ENCODE peak calls at places on chromosomes 12 and 14, in nine cellular contexts. D is adipocyte, P is neural progenitor cell, E is PC-3, Y is mammary epithelial cell, F is HCT116, L is MM.1S, S is IMR-90, B is endodermal cell. O is an unnamed sample. For H3K36me3, the result is how much of the 10 kb centered on the place peaks cover.

GRCh38 chr12:57152408-57153038 is 5.1 kb upstream of the LRP1-AS start:
- DNase-seq in S (peak), L (no peak), D (peak), P (no peak), F (no peak), Y (no peak), E (no peak), B (no peak), O (no peak)

GRCh38 chr12:120759591-120760348 is 34.1 kb downstream of the ACADS start:
- DNase-seq in B (no peak), E (no peak), Y (no peak), F (no peak), L (no peak), S (no peak), D (no peak), P (no peak), O (no peak)

GRCh38 chr12:56267443-56268071 is 815 bp downstream of the COQ10A start:
- DNase-seq in Y (no peak), E (no peak), S (no peak), P (peak), B (no peak), L (no peak), D (no peak), F (no peak), O (no peak)

GRCh38 chr12:119486599-119487154 is 106.9 kb upstream of the TMEM233 start:
- DNase-seq in B (peak), S (no peak), E (no peak), F (no peak), P (peak), L (no peak), Y (no peak), D (no peak), O (peak)

GRCh38 chr12:112386726-112387125 is 4.5 kb upstream of the HECTD4 start:
- DNase-seq in B (peak), L (no peak), P (no peak), F (no peak), D (peak), Y (no peak), S (peak), E (no peak), O (no peak)

GRCh38 chr12:49476091-49476490 is 62.7 kb upstream of the KCNH3 start:
- DNase-seq in S (no peak), D (no peak), B (peak), L (no peak), P (no peak), F (no peak), E (no peak), Y (no peak), O (no peak)

GRCh38 chr12:51482808-51483532 is 58.3 kb downstream of the SLC4A8 start:
- DNase-seq in Y (no peak), B (no peak), E (no peak), P (no peak), S (no peak), L (peak), F (no peak), D (peak), O (no peak)

GRCh38 chr12:116406529-116406928 is 129.0 kb upstream of the MED13L start:
- DNase-seq in P (no peak), E (peak), S (peak), L (no peak), Y (peak), D (peak), F (peak), B (peak), O (no peak)

GRCh38 chr12:120230326-120230973 is 29.5 kb upstream of the RPLP0 start:
- DNase-seq in P (peak), D (peak), E (peak), L (no peak), S (peak), B (peak), Y (peak), F (peak), O (peak)

GRCh38 chr12:94618995-94619695 is 31.2 kb downstream of the TMCC3 start:
- DNase-seq in S (peak), D (peak), Y (peak), L (no peak), E (peak), F (peak), P (no peak), B (no peak), O (no peak)

GRCh38 chr12:112738531-112738930 is 53.0 kb upstream of the RPH3A start:
- DNase-seq in S (no peak), B (no peak), D (peak), L (no peak), F (no peak), Y (no peak), P (no peak), E (peak), O (no peak)

GRCh38 chr14:104586832-104587620 is 7.5 kb downstream of the C14orf180 start:
- DNase-seq in S (no peak), Y (no peak), E (no peak), B (no peak), P (no peak), L (no peak), D (no peak), F (no peak), O (no peak)

GRCh38 chr12:64160718-64161060 is 61.4 kb downstream of the KICS2 start:
- DNase-seq in Y (peak), F (no peak), D (peak), E (peak), P (no peak), B (no peak), L (no peak), S (peak), O (no peak)

GRCh38 chr14:93736378-93737014 is 51.8 kb downstream of the PRIMA1 start:
- DNase-seq in B (peak), F (no peak), S (no peak), Y (no peak), E (peak), P (peak), L (no peak), D (no peak), O (no peak)

GRCh38 chr12:115820661-115821060 is 456.8 kb downstream of the MED13L start:
- DNase-seq in D (no peak), P (no peak), B (no peak), L (no peak), F (no peak), Y (no peak), E (no peak), S (no peak), O (peak)

GRCh38 chr12:102417055-102417454 is 63.3 kb downstream of the IGF1 start:
- DNase-seq in L (no peak), Y (no peak), D (no peak), P (no peak), F (no peak), B (no peak), E (no peak), S (no peak), O (no peak)

GRCh38 chr12:49339464-49339861 is 2.5 kb upstream of the C1QL4 start:
- DNase-seq in B (peak), L (no peak), F (no peak), D (no peak), Y (no peak), S (no peak), P (peak), E (no peak), O (no peak)

GRCh38 chr12:25591132-25591531 is 38.0 kb upstream of the LMNTD1 start:
- DNase-seq in B (peak), S (no peak), P (peak), L (no peak), Y (no peak), E (peak), F (no peak), D (no peak), O (peak)

GRCh38 chr14:72942934-72943333 is 16.7 kb downstream of the DCAF4 start:
- DNase-seq in E (peak), Y (no peak), L (no peak), P (peak), D (no peak), S (no peak), F (no peak), B (no peak), O (no peak)

GRCh38 chr12:78568326-78569020 is 296.1 kb upstream of the SYT1 start:
- DNase-seq in L (no peak), P (peak), S (peak), D (no peak), Y (peak), E (peak), F (no peak), B (no peak), O (no peak)

GRCh38 chr12:47819544-47819901 is 180 bp downstream of the HDAC7 start:
- DNase-seq in B (no peak), Y (no peak), P (no peak), S (no peak), L (no peak), D (no peak), E (no peak), F (no peak), O (no peak)

GRCh38 chr14:94322648-94323570 is at the start of gene SERPINA6:
- DNase-seq in L (no peak), D (peak), Y (no peak), P (no peak), E (no peak), S (peak), F (no peak), B (peak), O (no peak)

GRCh38 chr14:22140623-22141022 is 448.4 kb downstream of the DAD1 start:
- DNase-seq in Y (no peak), P (no peak), L (no peak), E (no peak), B (no peak), S (no peak), F (no peak), D (no peak), O (no peak)

GRCh38 chr12:30952036-30952435 is 25.5 kb downstream of the TSPAN11 start:
- DNase-seq in S (no peak), B (no peak), F (no peak), Y (no peak), L (no peak), E (no peak), P (no peak), D (no peak), O (no peak)

GRCh38 chr12:3236345-3237153 is 159.4 kb downstream of the TSPAN9 start:
- DNase-seq in P (peak), F (peak), B (peak), E (peak), L (peak), S (peak), Y (peak), D (peak), O (peak)

GRCh38 chr12:104514127-104514810 is 57.5 kb downstream of the CHST11 start:
- DNase-seq in F (no peak), L (no peak), D (no peak), P (no peak), B (no peak), S (no peak), E (no peak), Y (no peak), O (no peak)

GRCh38 chr12:107221909-107222308 is 128.6 kb upstream of the CRY1 start:
- DNase-seq in L (no peak), S (no peak), D (no peak), B (no peak), Y (no peak), E (no peak), P (no peak), F (no peak), O (no peak)

GRCh38 chr12:84572186-84572585 is 340.4 kb downstream of the SLC6A15 start:
- DNase-seq in Y (peak), P (no peak), L (no peak), E (peak), F (no peak), B (no peak), D (no peak), S (no peak), O (no peak)

GRCh38 chr14:106831322-106831720 is 1304.9 kb downstream of the TMEM121 start:
- DNase-seq in Y (no peak), D (no peak), L (peak), E (no peak), F (no peak), P (no peak), B (peak), S (no peak), O (no peak)

GRCh38 chr12:49092086-49092815 is 2.4 kb downstream of the DHH start:
- DNase-seq in B (peak), Y (peak), S (peak), F (no peak), D (peak), L (peak), E (peak), P (peak), O (peak)

GRCh38 chr12:131928080-131928764 is 854 bp upstream of the PUS1 start:
- DNase-seq in F (no peak), B (peak), S (peak), P (no peak), L (no peak), Y (no peak), D (no peak), E (peak), O (no peak)

GRCh38 chr14:36383674-36384421 is 63.4 kb upstream of the MBIP start:
- DNase-seq in L (no peak), D (no peak), F (no peak), S (no peak), E (no peak), B (no peak), P (no peak), Y (peak), O (no peak)

GRCh38 chr12:14999421-15000047 is 26.7 kb downstream of the PDE6H start:
- DNase-seq in Y (peak), L (no peak), S (no peak), F (no peak), E (peak), P (no peak), B (no peak), D (no peak), O (no peak)

GRCh38 chr12:4089147-4089606 is 184.4 kb upstream of the CCND2 start:
- DNase-seq in P (no peak), E (no peak), L (no peak), B (no peak), S (no peak), F (no peak), Y (no peak), D (peak), O (no peak)

GRCh38 chr12:105939181-105939721 is 199.5 kb downstream of the NUAK1 start:
- DNase-seq in L (no peak), F (no peak), P (no peak), Y (peak), D (no peak), S (no peak), E (no peak), B (no peak), O (no peak)

GRCh38 chr12:105935106-105935505 is 203.6 kb downstream of the NUAK1 start:
- DNase-seq in F (no peak), L (no peak), Y (peak), P (no peak), D (no peak), S (peak), B (no peak), E (peak), O (no peak)

GRCh38 chr12:105936496-105936895 is 202.3 kb downstream of the NUAK1 start:
- DNase-seq in P (no peak), E (no peak), S (no peak), B (no peak), F (no peak), L (no peak), Y (no peak), D (no peak), O (no peak)

GRCh38 chr12:105933671-105934665 is 204.8 kb downstream of the NUAK1 start:
- DNase-seq in L (no peak), B (no peak), D (peak), E (peak), S (peak), Y (peak), F (no peak), P (no peak), O (no peak)

DNA sequence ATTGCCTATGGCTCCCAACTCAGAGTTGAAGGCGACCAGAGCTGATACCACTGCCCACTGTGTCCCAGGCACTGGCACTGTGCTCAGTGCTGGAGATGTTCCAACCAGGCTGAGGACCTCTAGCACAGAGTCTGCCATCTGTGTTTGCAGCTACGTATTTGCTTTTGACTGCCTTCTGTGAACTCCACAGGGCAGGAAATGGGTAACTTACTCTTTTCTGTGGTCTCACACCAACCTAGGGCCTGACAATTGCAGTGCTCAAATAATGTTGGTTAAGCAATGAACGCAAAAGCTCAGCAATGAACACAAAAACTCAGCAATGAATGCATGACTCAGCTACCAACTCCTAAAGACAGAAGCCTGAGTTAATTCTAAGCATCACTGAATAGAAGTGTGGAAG is 202.8 kb downstream of the NUAK1 start:
- DNase-seq in E (peak), B (no peak), L (no peak), P (no peak), F (no peak), S (peak), D (peak), Y (peak), O (no peak)
- H3K9ac ChIP-seq in E (no peak), B (no peak), L (no peak), P (no peak), F (no peak), S (no peak), D (no peak), Y (no peak), O (no peak)

GRCh38 chr14:69238883-69239282 is 21.1 kb upstream of the GALNT16 start:
- DNase-seq in Y (no peak), L (no peak), P (no peak), D (no peak), B (no peak), F (no peak), S (no peak), E (no peak), O (no peak)

GRCh38 chr14:69237142-69237541 is 22.8 kb upstream of the GALNT16 start:
- DNase-seq in B (peak), E (no peak), Y (no peak), S (no peak), L (no peak), P (no peak), F (no peak), D (no peak), O (no peak)

GRCh38 chr14:69235708-69236107 is 24.2 kb upstream of the GALNT16 start:
- DNase-seq in P (no peak), D (no peak), B (no peak), F (no peak), S (no peak), L (no peak), Y (no peak), E (no peak), O (no peak)

GRCh38 chr14:69240527-69241173 is 19.3 kb upstream of the GALNT16 start:
- DNase-seq in E (no peak), P (no peak), B (no peak), Y (no peak), F (no peak), S (no peak), L (no peak), D (no peak), O (no peak)

DNA sequence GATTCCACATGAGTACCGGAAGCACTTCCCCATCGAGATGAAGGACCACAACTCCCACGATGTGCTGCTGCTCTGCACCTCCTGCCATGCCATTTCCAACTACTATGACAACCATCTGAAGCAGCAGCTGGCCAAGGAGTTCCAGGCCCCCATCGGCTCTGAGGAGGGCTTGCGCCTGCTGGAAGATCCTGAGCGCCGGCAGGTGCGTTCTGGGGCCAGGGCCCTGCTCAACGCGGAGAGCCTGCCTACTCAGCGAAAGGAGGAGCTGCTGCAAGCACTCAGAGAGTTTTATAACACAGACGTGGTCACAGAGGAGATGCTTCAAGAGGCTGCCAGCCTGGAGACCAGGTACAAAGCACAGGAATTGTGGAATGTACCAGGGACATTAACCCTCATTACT is 22.4 kb upstream of the GALNT16 start:
- DNase-seq in Y (no peak), E (no peak), D (no peak), P (no peak), F (no peak), L (no peak), B (no peak), S (no peak), O (no peak)
- H3K36me3 ChIP-seq in Y (under half), E (under half), D (under half), P (under half), F (under half), L (under half), B (half or more), S (under half), O (under half)

GRCh38 chr12:113744802-113745395 is 221.2 kb downstream of the RBM19 start:
- DNase-seq in D (no peak), E (no peak), P (no peak), S (no peak), F (no peak), B (no peak), Y (no peak), L (no peak), O (no peak)
- H3K4me3 ChIP-seq in D (no peak), E (no peak), P (no peak), S (no peak), F (no peak), B (no peak), Y (no peak), L (no peak), O (no peak)

GRCh38 chr14:68043752-68044151 is 224.2 kb downstream of the RAD51B start:
- DNase-seq in E (no peak), B (no peak), D (no peak), F (no peak), P (peak), Y (no peak), L (no peak), S (no peak), O (no peak)
- H3K9ac ChIP-seq in E (no peak), B (no peak), D (no peak), F (no peak), P (no peak), Y (no peak), L (no peak), S (no peak), O (no peak)

GRCh38 chr14:77424862-77425261 is 1.5 kb upstream of the NOXRED1 start:
- DNase-seq in E (no peak), B (peak), P (no peak), S (no peak), Y (no peak), D (no peak), L (no peak), F (no peak), O (no peak)
- H3K36me3 ChIP-seq in E (under half), B (half or more), P (under half), S (under half), Y (under half), D (half or more), L (under half), F (under half), O (half or more)